ENCODE peak calls at places on chromosome 9, in four cellular contexts. One of them, this sample, is unnamed. For H3K4me1, the result is how much of the 10 kb centered on the place peaks cover.

GRCh38 chr9:131923132-131923671 is 156.5 kb downstream of the MED27 start:
- DNase-seq in fibroblast of lung: no peak
- DNase-seq in left ventricle myocardium inferior: no peak
- DNase-seq in uterus: no peak
- DNase-seq in this sample: no peak

GRCh38 chr9:126595982-126596381 is 17.7 kb upstream of the LMX1B start:
- DNase-seq in fibroblast of lung: no peak
- DNase-seq in left ventricle myocardium inferior: no peak
- DNase-seq in uterus: no peak
- DNase-seq in this sample: no peak

GRCh38 chr9:128104171-128104618 is 23.3 kb downstream of the PTGES2 start:
- DNase-seq in fibroblast of lung: no peak
- DNase-seq in left ventricle myocardium inferior: no peak
- DNase-seq in uterus: no peak
- DNase-seq in this sample: no peak

GRCh38 chr9:27377147-27377807 is 80.3 kb upstream of the EQTN start:
- DNase-seq in fibroblast of lung: no peak
- DNase-seq in left ventricle myocardium inferior: no peak
- DNase-seq in uterus: no peak
- DNase-seq in this sample: no peak

GRCh38 chr9:127463891-127464290 is 12.6 kb downstream of the LRSAM1 start:
- DNase-seq in fibroblast of lung: peak
- DNase-seq in left ventricle myocardium inferior: peak
- DNase-seq in uterus: no peak
- DNase-seq in this sample: no peak

GRCh38 chr9:112601646-112602045 is 115.0 kb downstream of the KIAA1958 start:
- DNase-seq in fibroblast of lung: peak
- DNase-seq in left ventricle myocardium inferior: no peak
- DNase-seq in uterus: no peak
- DNase-seq in this sample: no peak

GRCh38 chr9:19640023-19640422 is 148.8 kb downstream of the SLC24A2 start:
- DNase-seq in fibroblast of lung: no peak
- DNase-seq in left ventricle myocardium inferior: no peak
- DNase-seq in uterus: no peak
- DNase-seq in this sample: no peak

GRCh38 chr9:19493174-19493811 is 84.5 kb downstream of the ACER2 start:
- DNase-seq in fibroblast of lung: peak
- DNase-seq in left ventricle myocardium inferior: peak
- DNase-seq in uterus: peak
- DNase-seq in this sample: no peak

GRCh38 chr9:131407717-131408195 is 13.9 kb downstream of the PRRC2B start:
- DNase-seq in fibroblast of lung: no peak
- DNase-seq in left ventricle myocardium inferior: peak
- DNase-seq in uterus: peak
- DNase-seq in this sample: no peak

GRCh38 chr9:112072721-112073553 is 102.2 kb downstream of the SUSD1 start:
- DNase-seq in fibroblast of lung: peak
- DNase-seq in left ventricle myocardium inferior: no peak
- DNase-seq in uterus: no peak
- DNase-seq in this sample: no peak

GRCh38 chr9:106467113-106467846 is 395.7 kb upstream of the ZNF462 start:
- DNase-seq in fibroblast of lung: no peak
- DNase-seq in left ventricle myocardium inferior: no peak
- DNase-seq in uterus: no peak
- DNase-seq in this sample: no peak

GRCh38 chr9:104302775-104303174 is 201.3 kb upstream of the OR13F1 start:
- DNase-seq in fibroblast of lung: no peak
- DNase-seq in left ventricle myocardium inferior: no peak
- DNase-seq in uterus: no peak
- DNase-seq in this sample: no peak

GRCh38 chr9:30289435-30289834 is 2095.0 kb upstream of the ACO1 start:
- DNase-seq in fibroblast of lung: no peak
- DNase-seq in left ventricle myocardium inferior: no peak
- DNase-seq in uterus: no peak
- DNase-seq in this sample: no peak

GRCh38 chr9:27395484-27395921 is 98.6 kb upstream of the EQTN start:
- DNase-seq in fibroblast of lung: no peak
- DNase-seq in left ventricle myocardium inferior: no peak
- DNase-seq in uterus: no peak
- DNase-seq in this sample: no peak

GRCh38 chr9:93136011-93136440 is 2.0 kb upstream of the NINJ1 start:
- DNase-seq in fibroblast of lung: peak
- DNase-seq in left ventricle myocardium inferior: no peak
- DNase-seq in uterus: no peak
- DNase-seq in this sample: no peak

GRCh38 chr9:129282308-129283211 is 104.5 kb upstream of the IER5L start:
- DNase-seq in fibroblast of lung: no peak
- DNase-seq in left ventricle myocardium inferior: no peak
- DNase-seq in uterus: no peak
- DNase-seq in this sample: peak

GRCh38 chr9:127528407-127529251 is 77.3 kb downstream of the LRSAM1 start:
- DNase-seq in fibroblast of lung: no peak
- DNase-seq in left ventricle myocardium inferior: no peak
- DNase-seq in uterus: peak
- DNase-seq in this sample: no peak

GRCh38 chr9:35945341-35946018 is 12.5 kb downstream of the OR2S2 start:
- DNase-seq in fibroblast of lung: peak
- DNase-seq in left ventricle myocardium inferior: peak
- DNase-seq in uterus: peak
- DNase-seq in this sample: peak

GRCh38 chr9:135501261-135502167 is 1.0 kb downstream of the MRPS2 start:
- DNase-seq in fibroblast of lung: no peak
- DNase-seq in left ventricle myocardium inferior: no peak
- DNase-seq in uterus: no peak
- DNase-seq in this sample: no peak

GRCh38 chr9:135500525-135501260 is at the start of gene MRPS2:
- DNase-seq in fibroblast of lung: peak
- DNase-seq in left ventricle myocardium inferior: peak
- DNase-seq in uterus: peak
- DNase-seq in this sample: peak

GRCh38 chr9:135502873-135503321 is 2.4 kb downstream of the MRPS2 start:
- DNase-seq in fibroblast of lung: no peak
- DNase-seq in left ventricle myocardium inferior: no peak
- DNase-seq in uterus: no peak
- DNase-seq in this sample: no peak

GRCh38 chr9:135503371-135504261 is 3.1 kb downstream of the MRPS2 start:
- DNase-seq in fibroblast of lung: no peak
- DNase-seq in left ventricle myocardium inferior: no peak
- DNase-seq in uterus: no peak
- DNase-seq in this sample: no peak

DNA sequence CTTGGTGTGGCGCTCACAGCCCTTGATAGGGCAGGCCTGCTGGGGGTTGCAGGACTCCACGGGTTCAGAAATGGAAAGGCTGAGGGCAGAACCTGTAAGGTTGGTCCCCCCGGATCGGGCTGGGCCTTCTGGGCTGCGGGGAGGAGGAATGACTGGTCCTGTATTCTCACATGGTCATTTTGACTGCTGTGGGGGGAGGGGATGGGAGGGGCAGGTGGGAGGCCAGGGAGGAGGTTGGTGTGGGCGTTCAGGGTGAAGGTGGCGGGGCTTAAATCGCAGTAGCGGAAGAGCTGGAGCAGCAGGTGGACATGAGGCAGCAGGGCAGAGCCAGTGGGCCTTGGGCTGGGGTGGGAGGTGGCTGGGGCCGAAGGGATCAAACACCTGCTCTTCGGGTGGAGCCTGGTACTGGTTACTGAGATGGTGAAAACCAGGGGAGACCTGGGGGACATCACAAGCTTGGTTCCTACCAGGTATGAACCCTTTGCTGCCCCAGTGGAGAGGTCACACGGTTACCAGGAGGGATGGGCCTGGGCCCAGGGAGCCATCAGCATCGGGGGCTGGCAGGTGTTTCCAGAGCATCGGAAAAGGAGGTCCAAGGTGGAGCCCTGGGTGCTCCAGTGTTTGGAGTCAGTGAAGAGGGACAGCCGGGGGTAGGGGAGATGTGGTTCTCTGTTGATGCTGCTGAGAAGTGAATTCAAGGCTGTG is 1.8 kb downstream of the MRPS2 start:
- DNase-seq in fibroblast of lung: no peak
- DNase-seq in left ventricle myocardium inferior: no peak
- DNase-seq in uterus: no peak
- DNase-seq in this sample: no peak
- H3K4me3 ChIP-seq in fibroblast of lung: no peak
- H3K4me3 ChIP-seq in left ventricle myocardium inferior: peak
- H3K4me3 ChIP-seq in uterus: no peak
- H3K4me3 ChIP-seq in this sample: no peak

GRCh38 chr9:118455781-118456180 is 751.6 kb downstream of the TLR4 start:
- DNase-seq in fibroblast of lung: no peak
- DNase-seq in left ventricle myocardium inferior: no peak
- DNase-seq in uterus: no peak
- DNase-seq in this sample: no peak
- H3K4me1 ChIP-seq in fibroblast of lung: under half
- H3K4me1 ChIP-seq in left ventricle myocardium inferior: under half
- H3K4me1 ChIP-seq in uterus: under half
- H3K4me1 ChIP-seq in this sample: under half

DNA sequence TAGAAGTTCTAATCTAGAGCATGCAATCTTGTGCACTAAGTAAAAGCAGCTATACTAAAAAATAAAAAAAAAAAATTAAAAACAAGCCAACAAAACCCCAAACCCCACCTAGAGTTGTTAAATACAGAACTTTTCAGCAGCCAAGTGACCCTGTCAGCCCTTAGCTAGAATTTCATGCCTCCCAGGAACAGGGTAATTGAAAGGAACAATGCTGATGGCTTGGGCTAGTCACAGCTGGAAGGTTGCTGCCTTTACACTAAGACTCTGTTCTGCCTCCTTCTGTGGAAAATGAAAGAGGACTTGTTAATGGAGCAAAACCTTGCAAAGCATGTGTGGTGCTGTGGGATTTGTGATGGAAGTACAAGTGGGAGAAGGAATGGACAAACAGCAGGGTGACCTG is 14.7 kb upstream of the TMEM252 start:
- DNase-seq in fibroblast of lung: no peak
- DNase-seq in left ventricle myocardium inferior: no peak
- DNase-seq in uterus: no peak
- DNase-seq in this sample: no peak
- H3K4me3 ChIP-seq in fibroblast of lung: no peak
- H3K4me3 ChIP-seq in left ventricle myocardium inferior: no peak
- H3K4me3 ChIP-seq in uterus: no peak
- H3K4me3 ChIP-seq in this sample: no peak

GRCh38 chr9:124427281-124427680 is 12.0 kb upstream of the PSMB7 start:
- DNase-seq in fibroblast of lung: no peak
- DNase-seq in left ventricle myocardium inferior: no peak
- DNase-seq in uterus: no peak
- DNase-seq in this sample: no peak
- H3K4me1 ChIP-seq in fibroblast of lung: under half
- H3K4me1 ChIP-seq in left ventricle myocardium inferior: under half
- H3K4me1 ChIP-seq in uterus: under half
- H3K4me1 ChIP-seq in this sample: under half

GRCh38 chr9:77019810-77020437 is 469 bp downstream of the FOXB2 start:
- DNase-seq in fibroblast of lung: no peak
- DNase-seq in left ventricle myocardium inferior: no peak
- DNase-seq in uterus: no peak
- DNase-seq in this sample: no peak

GRCh38 chr9:77020438-77021264 is 1.2 kb downstream of the FOXB2 start:
- DNase-seq in fibroblast of lung: no peak
- DNase-seq in left ventricle myocardium inferior: no peak
- DNase-seq in uterus: no peak
- DNase-seq in this sample: no peak

GRCh38 chr9:77018058-77019009 is 1.1 kb upstream of the FOXB2 start:
- DNase-seq in fibroblast of lung: no peak
- DNase-seq in left ventricle myocardium inferior: no peak
- DNase-seq in uterus: no peak
- DNase-seq in this sample: no peak

GRCh38 chr9:77017505-77017894 is 2.0 kb upstream of the FOXB2 start:
- DNase-seq in fibroblast of lung: no peak
- DNase-seq in left ventricle myocardium inferior: no peak
- DNase-seq in uterus: no peak
- DNase-seq in this sample: no peak

DNA sequence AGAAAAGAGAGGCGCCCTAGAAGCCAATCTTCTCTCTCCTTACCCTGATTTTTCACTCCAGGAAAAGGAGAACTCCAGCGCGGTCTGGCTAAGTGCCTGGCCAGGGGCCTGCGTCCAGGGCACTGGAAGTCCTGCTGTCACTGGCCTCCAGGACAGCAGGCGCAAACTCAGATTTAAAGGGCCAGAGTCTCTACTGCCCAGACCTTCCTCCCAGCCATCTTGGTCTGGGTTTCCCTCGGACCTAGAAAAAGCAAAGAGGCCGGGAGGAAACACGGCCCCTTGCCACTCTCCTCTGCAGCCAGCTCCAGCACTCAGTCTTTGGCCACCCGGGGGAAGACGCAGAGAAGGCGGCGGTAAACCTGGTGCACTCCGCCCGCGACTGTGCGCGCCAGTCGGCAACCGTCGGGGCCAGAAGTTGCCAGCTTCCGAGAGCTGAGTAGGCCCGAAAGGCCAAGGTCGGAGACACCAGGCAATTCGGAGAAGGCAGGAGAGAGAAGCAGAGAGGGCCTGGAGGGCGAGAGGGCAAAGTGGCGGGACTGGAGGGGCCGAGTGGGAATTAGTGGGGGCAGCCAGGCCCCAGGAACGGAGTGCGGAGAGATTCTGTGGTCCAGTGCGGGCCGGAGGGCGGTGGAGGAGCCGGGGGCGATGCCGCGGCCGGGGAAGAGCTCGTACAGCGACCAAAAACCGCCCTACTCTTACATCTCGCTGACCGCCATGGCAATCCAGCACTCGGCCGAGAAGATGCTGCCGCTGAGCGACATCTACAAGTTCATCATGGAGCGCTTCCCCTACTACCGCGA is at the start of gene FOXB2:
- DNase-seq in fibroblast of lung: no peak
- DNase-seq in left ventricle myocardium inferior: no peak
- DNase-seq in uterus: no peak
- DNase-seq in this sample: no peak
- H3K4me3 ChIP-seq in fibroblast of lung: no peak
- H3K4me3 ChIP-seq in left ventricle myocardium inferior: peak
- H3K4me3 ChIP-seq in uterus: no peak
- H3K4me3 ChIP-seq in this sample: peak

This sample was measured in breast epithelium.